ENCODE peak calls at places on chromosomes 7 and 10, in seven cellular contexts. One of them, this sample, is unnamed. For H3K27me3, the result is how much of the 10 kb centered on the place peaks cover.

GRCh38 chr10:1989090-1989489 is 251.8 kb upstream of the ADARB2 start:
- DNase-seq in dorsolateral prefrontal cortex: no peak
- DNase-seq in neural progenitor cell: no peak
- DNase-seq in cardiac muscle cell: no peak
- DNase-seq in AG04450: no peak
- DNase-seq in psoas muscle: no peak
- DNase-seq in left ventricle myocardium inferior: no peak
- DNase-seq in this sample: no peak

GRCh38 chr7:95430864-95431263 is 4.0 kb downstream of the PON2 start:
- DNase-seq in dorsolateral prefrontal cortex: no peak
- DNase-seq in neural progenitor cell: no peak
- DNase-seq in cardiac muscle cell: peak
- DNase-seq in AG04450: no peak
- DNase-seq in psoas muscle: no peak
- DNase-seq in left ventricle myocardium inferior: no peak
- DNase-seq in this sample: peak

GRCh38 chr7:17497136-17497535 is 198.7 kb downstream of the AHR start:
- DNase-seq in dorsolateral prefrontal cortex: no peak
- DNase-seq in neural progenitor cell: no peak
- DNase-seq in cardiac muscle cell: no peak
- DNase-seq in AG04450: no peak
- DNase-seq in psoas muscle: no peak
- DNase-seq in left ventricle myocardium inferior: no peak
- DNase-seq in this sample: no peak

GRCh38 chr10:14554091-14554842 is 220.4 kb downstream of the FAM107B start:
- DNase-seq in dorsolateral prefrontal cortex: no peak
- DNase-seq in neural progenitor cell: no peak
- DNase-seq in cardiac muscle cell: no peak
- DNase-seq in AG04450: no peak
- DNase-seq in psoas muscle: no peak
- DNase-seq in left ventricle myocardium inferior: no peak
- DNase-seq in this sample: no peak

GRCh38 chr7:100353685-100354330 is 4.1 kb upstream of the PILRB start:
- DNase-seq in dorsolateral prefrontal cortex: no peak
- DNase-seq in neural progenitor cell: no peak
- DNase-seq in cardiac muscle cell: no peak
- DNase-seq in AG04450: no peak
- DNase-seq in psoas muscle: no peak
- DNase-seq in left ventricle myocardium inferior: no peak
- DNase-seq in this sample: no peak

GRCh38 chr10:43250925-43251663 is 15.8 kb downstream of the RASGEF1A start:
- DNase-seq in dorsolateral prefrontal cortex: no peak
- DNase-seq in neural progenitor cell: no peak
- DNase-seq in cardiac muscle cell: no peak
- DNase-seq in AG04450: no peak
- DNase-seq in psoas muscle: peak
- DNase-seq in left ventricle myocardium inferior: peak
- DNase-seq in this sample: peak

GRCh38 chr7:79282051-79282694 is 171.3 kb downstream of the MAGI2 start:
- DNase-seq in dorsolateral prefrontal cortex: peak
- DNase-seq in neural progenitor cell: peak
- DNase-seq in cardiac muscle cell: peak
- DNase-seq in AG04450: peak
- DNase-seq in psoas muscle: no peak
- DNase-seq in left ventricle myocardium inferior: no peak
- DNase-seq in this sample: no peak

GRCh38 chr7:116236020-116236630 is 25.8 kb downstream of the TES start:
- DNase-seq in dorsolateral prefrontal cortex: no peak
- DNase-seq in neural progenitor cell: peak
- DNase-seq in cardiac muscle cell: peak
- DNase-seq in AG04450: no peak
- DNase-seq in psoas muscle: no peak
- DNase-seq in left ventricle myocardium inferior: no peak
- DNase-seq in this sample: peak

GRCh38 chr10:63114031-63114814 is 18.9 kb upstream of the NRBF2 start:
- DNase-seq in dorsolateral prefrontal cortex: no peak
- DNase-seq in neural progenitor cell: no peak
- DNase-seq in cardiac muscle cell: peak
- DNase-seq in AG04450: peak
- DNase-seq in psoas muscle: peak
- DNase-seq in left ventricle myocardium inferior: peak
- DNase-seq in this sample: no peak

GRCh38 chr10:122445469-122445868 is 9.0 kb upstream of the ARMS2 start:
- DNase-seq in dorsolateral prefrontal cortex: no peak
- DNase-seq in neural progenitor cell: no peak
- DNase-seq in cardiac muscle cell: no peak
- DNase-seq in AG04450: no peak
- DNase-seq in psoas muscle: no peak
- DNase-seq in left ventricle myocardium inferior: no peak
- DNase-seq in this sample: peak

DNA sequence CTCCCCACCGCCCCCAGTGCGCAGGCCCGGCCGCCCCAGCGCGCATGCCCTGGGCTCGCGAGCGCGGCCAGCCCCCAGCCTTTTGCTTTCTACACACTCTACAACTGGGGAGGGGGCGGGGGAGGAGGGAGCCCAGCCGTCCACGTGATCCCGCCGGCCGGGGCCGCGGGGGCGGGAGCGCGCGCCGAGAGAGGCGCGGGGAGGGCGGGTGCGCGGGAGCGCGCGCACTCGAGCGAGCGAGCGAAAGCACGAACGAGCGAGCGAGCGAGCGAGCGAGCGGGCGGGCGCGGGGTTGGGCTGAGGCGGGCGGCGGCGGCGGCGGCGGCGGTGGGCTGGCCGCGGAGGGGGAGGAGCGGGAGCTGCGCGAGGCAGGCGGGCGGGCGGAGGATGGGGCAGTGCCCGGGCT is at the start of gene AUTS2:
- DNase-seq in dorsolateral prefrontal cortex: peak
- DNase-seq in neural progenitor cell: peak
- DNase-seq in cardiac muscle cell: peak
- DNase-seq in AG04450: peak
- DNase-seq in psoas muscle: peak
- DNase-seq in left ventricle myocardium inferior: peak
- DNase-seq in this sample: peak
- H3K27me3 ChIP-seq in dorsolateral prefrontal cortex: under half
- H3K27me3 ChIP-seq in neural progenitor cell: half or more
- H3K27me3 ChIP-seq in cardiac muscle cell: under half
- H3K27me3 ChIP-seq in AG04450: under half
- H3K27me3 ChIP-seq in psoas muscle: under half
- H3K27me3 ChIP-seq in left ventricle myocardium inferior: under half
- H3K27me3 ChIP-seq in this sample: under half

DNA sequence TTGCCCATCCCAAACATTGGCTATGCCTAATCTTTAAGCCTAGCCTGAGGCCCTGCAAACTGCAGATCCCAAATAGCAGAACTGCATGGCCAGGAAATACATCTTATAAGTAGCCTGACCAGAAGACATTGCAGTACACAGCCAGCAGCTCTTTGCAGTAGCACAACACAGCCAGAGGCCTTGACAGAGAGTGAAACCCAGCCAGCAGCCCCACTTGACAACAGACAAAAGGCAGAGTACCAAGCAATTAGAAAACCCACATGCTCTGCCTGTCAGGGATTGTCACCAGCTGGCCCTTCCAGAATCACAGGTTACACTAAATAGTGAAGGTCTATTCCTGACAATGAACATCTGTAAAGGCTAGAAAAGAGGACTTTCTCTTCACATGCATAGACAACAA is 242.8 kb upstream of the TMEM72 start:
- DNase-seq in dorsolateral prefrontal cortex: no peak
- DNase-seq in neural progenitor cell: no peak
- DNase-seq in cardiac muscle cell: no peak
- DNase-seq in AG04450: no peak
- DNase-seq in psoas muscle: no peak
- DNase-seq in left ventricle myocardium inferior: no peak
- DNase-seq in this sample: no peak
- H3K27me3 ChIP-seq in dorsolateral prefrontal cortex: under half
- H3K27me3 ChIP-seq in neural progenitor cell: under half
- H3K27me3 ChIP-seq in cardiac muscle cell: under half
- H3K27me3 ChIP-seq in AG04450: under half
- H3K27me3 ChIP-seq in psoas muscle: under half
- H3K27me3 ChIP-seq in left ventricle myocardium inferior: under half
- H3K27me3 ChIP-seq in this sample: under half

GRCh38 chr10:5361966-5362365 is 2.8 kb upstream of the UCN3 start:
- DNase-seq in dorsolateral prefrontal cortex: no peak
- DNase-seq in neural progenitor cell: no peak
- DNase-seq in cardiac muscle cell: no peak
- DNase-seq in AG04450: no peak
- DNase-seq in psoas muscle: no peak
- DNase-seq in left ventricle myocardium inferior: no peak
- DNase-seq in this sample: no peak
- H3K27me3 ChIP-seq in dorsolateral prefrontal cortex: under half
- H3K27me3 ChIP-seq in neural progenitor cell: under half
- H3K27me3 ChIP-seq in cardiac muscle cell: under half
- H3K27me3 ChIP-seq in AG04450: under half
- H3K27me3 ChIP-seq in psoas muscle: under half
- H3K27me3 ChIP-seq in left ventricle myocardium inferior: half or more
- H3K27me3 ChIP-seq in this sample: half or more

DNA sequence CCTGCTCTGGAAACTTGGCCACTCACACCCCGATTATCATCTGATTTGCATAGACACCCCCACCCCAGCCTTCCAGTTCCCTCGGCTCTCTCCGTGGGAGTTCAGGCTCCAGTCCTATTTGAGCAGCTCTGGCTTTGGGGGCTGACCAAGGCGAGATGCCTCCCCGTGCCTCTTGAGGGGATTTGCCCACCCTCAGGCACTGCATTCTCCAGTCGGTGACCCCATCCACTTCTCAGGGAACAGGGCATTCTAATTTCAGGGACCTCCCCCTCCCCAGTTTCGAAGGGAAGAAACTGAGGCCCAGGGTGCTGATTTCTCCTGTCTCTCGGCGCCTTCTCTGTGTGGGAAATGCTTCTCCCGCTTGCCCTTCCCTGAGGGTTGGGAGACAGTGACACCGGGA is 35.7 kb upstream of the PAX2 start:
- DNase-seq in dorsolateral prefrontal cortex: no peak
- DNase-seq in neural progenitor cell: peak
- DNase-seq in cardiac muscle cell: no peak
- DNase-seq in AG04450: no peak
- DNase-seq in psoas muscle: no peak
- DNase-seq in left ventricle myocardium inferior: no peak
- DNase-seq in this sample: peak
- H3K27me3 ChIP-seq in dorsolateral prefrontal cortex: under half
- H3K27me3 ChIP-seq in neural progenitor cell: half or more
- H3K27me3 ChIP-seq in cardiac muscle cell: half or more
- H3K27me3 ChIP-seq in AG04450: half or more
- H3K27me3 ChIP-seq in psoas muscle: half or more
- H3K27me3 ChIP-seq in left ventricle myocardium inferior: half or more
- H3K27me3 ChIP-seq in this sample: half or more

This sample was measured in osteoblast.